ENCODE peak calls at places on chromosome 19, in four cellular contexts. Q, U, S and I are unnamed samples.

GRCh38 chr19:3073159-3073563 is 10.9 kb upstream of the TLE5 start:
- DNase-seq in Q (no peak), U (no peak), S (no peak), I (no peak)

GRCh38 chr19:30920238-30920637 is 429.0 kb downstream of the TSHZ3 start:
- DNase-seq in Q (no peak), U (no peak), S (no peak), I (no peak)

GRCh38 chr19:3798137-3798536 is 12.0 kb upstream of the MATK start:
- DNase-seq in Q (no peak), U (no peak), S (no peak), I (no peak)

GRCh38 chr19:49014123-49014869 is 2.6 kb downstream of the LHB start:
- DNase-seq in Q (no peak), U (no peak), S (no peak), I (no peak)

GRCh38 chr19:29687244-29687896 is 22.1 kb downstream of the PLEKHF1 start:
- DNase-seq in Q (no peak), U (no peak), S (no peak), I (no peak)

GRCh38 chr19:8571006-8571411 is 6.2 kb downstream of the MYO1F start:
- DNase-seq in Q (no peak), U (no peak), S (peak; percentile 14), I (no peak)

GRCh38 chr19:46863818-46864629 is 3.2 kb downstream of the ARHGAP35 start:
- DNase-seq in Q (no peak), U (no peak), S (no peak), I (peak; percentile 45)

GRCh38 chr19:38429055-38429810 is 3.2 kb upstream of the RASGRP4 start:
- DNase-seq in Q (no peak), U (no peak), S (no peak), I (no peak)